ENCODE peak calls at places on chromosomes 13 and 19, in four cellular contexts. T is H9, P is mesendoderm, Z is IMR-90. E is an unnamed sample.

GRCh38 chr19:49554701-49555181 is 25.6 kb downstream of the NOSIP start:
- DNase-seq in T (no peak), P (no peak), Z (no peak), E (no peak)

GRCh38 chr13:76939215-76939614 is 9.1 kb upstream of the ACOD1 start:
- DNase-seq in T (no peak), P (no peak), Z (peak), E (no peak)

GRCh38 chr13:96238861-96239260 is 149.0 kb downstream of the HS6ST3 start:
- DNase-seq in T (no peak), P (no peak), Z (no peak), E (no peak)

GRCh38 chr13:94217370-94217769 is 262.1 kb downstream of the DCT start:
- DNase-seq in T (no peak), P (no peak), Z (peak), E (no peak)

GRCh38 chr19:41172297-41173164 is 20.5 kb upstream of the CYP2S1 start:
- DNase-seq in T (no peak), P (no peak), Z (no peak), E (no peak)

GRCh38 chr19:11098327-11098726 is 9.1 kb downstream of the LDLR start:
- DNase-seq in T (no peak), P (no peak), Z (no peak), E (no peak)

GRCh38 chr19:14118165-14119051 is 846 bp upstream of the PRKACA start:
- DNase-seq in T (no peak), P (peak), Z (peak), E (no peak)

GRCh38 chr13:60654405-60654804 is 257.4 kb downstream of the TDRD3 start:
- DNase-seq in T (no peak), P (peak), Z (no peak), E (no peak)

GRCh38 chr13:46288570-46289259 is 77.0 kb downstream of the LRRC63 start:
- DNase-seq in T (no peak), P (peak), Z (peak), E (no peak)

GRCh38 chr13:95603887-95604533 is 40.5 kb downstream of the DZIP1 start:
- DNase-seq in T (no peak), P (no peak), Z (no peak), E (no peak)

GRCh38 chr19:18357041-18357440 is 16.6 kb downstream of the PGPEP1 start:
- DNase-seq in T (no peak), P (no peak), Z (no peak), E (no peak)

GRCh38 chr13:29507356-29507755 is 88.1 kb downstream of the SLC7A1 start:
- DNase-seq in T (no peak), P (no peak), Z (no peak), E (no peak)

GRCh38 chr19:34995551-34995950 is 4.6 kb upstream of the GRAMD1A start:
- DNase-seq in T (no peak), P (no peak), Z (no peak), E (no peak)

GRCh38 chr13:98141938-98142426 is 912 bp upstream of the FARP1 start:
- DNase-seq in T (peak), P (peak), Z (no peak), E (peak)

GRCh38 chr13:41007359-41008118 is 11.6 kb downstream of the ELF1 start:
- DNase-seq in T (no peak), P (no peak), Z (peak), E (no peak)

GRCh38 chr19:56222901-56223300 is 20.8 kb downstream of the ZSCAN5C start:
- DNase-seq in T (no peak), P (no peak), Z (no peak), E (no peak)

GRCh38 chr19:18895038-18895827 is 725 bp downstream of the CERS1 start:
- DNase-seq in T (peak), P (peak), Z (no peak), E (peak)

GRCh38 chr19:34985249-34986022 is 14.7 kb upstream of the GRAMD1A start:
- DNase-seq in T (peak), P (no peak), Z (peak), E (no peak)

GRCh38 chr13:52950436-52950960 is 78.1 kb upstream of the OLFM4 start:
- DNase-seq in T (no peak), P (no peak), Z (no peak), E (no peak)

GRCh38 chr19:17576758-17577532 is 21.5 kb downstream of the COLGALT1 start:
- DNase-seq in T (peak), P (peak), Z (no peak), E (peak)

GRCh38 chr19:49894879-49895565 is 1.7 kb downstream of the IL4I1 start:
- DNase-seq in T (no peak), P (no peak), Z (no peak), E (no peak)

GRCh38 chr19:5947435-5947834 is 30.5 kb downstream of the RANBP3 start:
- DNase-seq in T (no peak), P (no peak), Z (peak), E (no peak)

GRCh38 chr13:114124486-114124885 is 7.9 kb downstream of the RASA3 start:
- DNase-seq in T (no peak), P (no peak), Z (no peak), E (no peak)

GRCh38 chr13:82370306-82370705 is 1512.0 kb downstream of the SLITRK1 start:
- DNase-seq in T (no peak), P (peak), Z (no peak), E (no peak)

GRCh38 chr13:97127842-97128241 is 94.3 kb upstream of the MBNL2 start:
- DNase-seq in T (no peak), P (peak), Z (no peak), E (no peak)

GRCh38 chr19:11485245-11485837 is 4.5 kb upstream of the ELAVL3 start:
- DNase-seq in T (no peak), P (no peak), Z (no peak), E (no peak)

GRCh38 chr19:28643284-28643683 is 569.7 kb downstream of the UQCRFS1 start:
- DNase-seq in T (no peak), P (no peak), Z (no peak), E (no peak)

GRCh38 chr13:43411741-43412140 is 375.0 kb downstream of the ENOX1 start:
- DNase-seq in T (no peak), P (no peak), Z (peak), E (no peak)

DNA sequence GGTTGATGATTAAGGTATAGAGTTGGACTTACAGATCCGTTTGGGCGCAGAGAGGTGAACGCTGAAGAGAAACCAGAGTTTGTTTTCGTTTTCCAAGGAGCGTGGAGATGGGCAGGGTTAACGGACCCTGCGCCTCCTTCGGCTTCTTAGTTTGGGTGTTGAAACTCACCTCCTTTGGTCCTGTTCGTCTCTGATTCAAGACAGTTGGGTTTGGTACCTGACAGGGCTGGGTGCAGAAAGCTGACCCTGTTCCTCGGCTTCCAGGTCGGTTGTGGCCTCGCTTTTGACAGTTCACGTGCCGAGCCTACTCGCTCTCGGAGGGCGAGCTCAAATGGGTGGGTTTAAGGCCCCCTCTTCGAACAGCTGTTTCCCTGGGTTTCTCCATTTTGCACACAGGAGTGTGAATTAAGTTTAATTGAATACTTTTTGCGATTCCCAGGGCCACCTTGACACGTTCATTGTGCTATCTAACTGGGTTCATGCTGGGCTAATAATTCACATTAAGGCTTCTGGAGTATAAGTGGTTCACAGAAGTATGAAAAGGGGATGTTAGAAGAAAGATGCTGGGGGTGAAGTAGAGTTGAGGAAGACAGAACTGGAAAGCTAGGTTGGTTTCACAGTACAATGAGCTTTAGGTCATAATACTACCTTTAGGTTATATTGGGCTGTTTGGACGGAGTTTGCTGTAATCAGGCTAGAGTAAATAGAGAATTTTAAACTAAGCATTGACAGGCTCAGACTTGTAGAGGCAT is 642 bp downstream of the USPL1 start:
- DNase-seq in T (no peak), P (no peak), Z (no peak), E (no peak)
- H3K4ac ChIP-seq in T (no peak), P (no peak), Z (peak), E (no peak)

DNA sequence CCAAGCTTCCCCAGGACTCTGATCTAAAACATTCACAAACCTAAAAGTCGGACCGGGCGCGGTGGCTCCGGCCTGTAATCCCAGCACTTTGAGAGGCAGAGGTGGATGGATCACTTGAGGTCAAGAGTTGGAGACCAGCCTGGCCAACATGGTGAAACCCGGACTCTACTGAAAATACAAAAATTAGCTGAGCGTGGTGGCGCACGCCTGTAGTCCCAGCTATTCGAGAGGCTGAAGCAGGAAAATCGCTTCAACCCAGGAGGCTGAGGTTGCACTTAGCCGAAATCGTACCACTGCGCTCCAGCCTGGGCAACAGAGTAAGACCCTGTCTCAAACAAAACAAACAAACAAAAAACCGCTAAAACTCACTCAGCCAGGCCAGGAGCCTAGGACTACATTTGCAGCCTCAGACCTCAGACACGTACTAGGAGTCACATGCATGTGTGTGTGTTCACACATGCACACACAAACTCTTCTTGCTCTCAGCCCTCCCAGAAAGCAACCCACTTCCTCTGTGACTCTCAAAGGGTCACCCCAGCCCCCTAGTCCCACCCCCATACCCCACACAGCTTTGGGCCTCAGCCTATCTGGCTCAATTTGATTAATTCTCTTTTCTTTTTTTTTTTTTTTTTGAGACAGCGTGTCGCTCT is 704 bp upstream of the NOTCH3 start:
- DNase-seq in T (no peak), P (no peak), Z (no peak), E (no peak)
- H3K4ac ChIP-seq in T (no peak), P (peak), Z (peak), E (no peak)

GRCh38 chr13:20401958-20402856 is 123.5 kb downstream of the CRYL1 start:
- DNase-seq in T (no peak), P (peak), Z (peak), E (no peak)
- H3K4ac ChIP-seq in T (no peak), P (no peak), Z (no peak), E (no peak)

GRCh38 chr19:52637718-52638585 is at the start of gene ZNF83:
- DNase-seq in T (peak), P (peak), Z (peak), E (peak)
- H3K4ac ChIP-seq in T (peak), P (peak), Z (peak), E (no peak)

E was measured in H1.